ENCODE peak calls at places on chromosome 13, in ten cellular contexts. W is effector memory CD4-positive, alpha-beta T cell; R is tibial artery; Z is H9; I is PC-3; E is tibial nerve; J is astrocyte; Y is lower lobe of right lung; F is lung; H is thoracic aorta. V is an unnamed sample.

GRCh38 chr13:51601601-51602348 is 17.5 kb downstream of the WDFY2 start:
- DNase-seq in W (no peak), R (no peak), Z (no peak), I (no peak), E (no peak), J (no peak), Y (no peak), F (no peak), H (no peak), V (no peak)

GRCh38 chr13:99224019-99224418 is 23.4 kb downstream of the UBAC2 start:
- DNase-seq in W (no peak), R (no peak), Z (no peak), I (no peak), E (no peak), J (no peak), Y (no peak), F (no peak), H (no peak), V (no peak)

GRCh38 chr13:108594153-108594552 is 35.3 kb upstream of the MYO16 start:
- DNase-seq in W (no peak), R (no peak), Z (no peak), I (no peak), E (no peak), J (no peak), Y (no peak), F (no peak), H (no peak), V (no peak)

GRCh38 chr13:75258159-75258782 is 223.7 kb downstream of the TBC1D4 start:
- DNase-seq in W (no peak), R (no peak), Z (no peak), I (peak; percentile 73), E (no peak), J (peak; percentile 30), Y (no peak), F (no peak), H (no peak), V (no peak)

GRCh38 chr13:75685239-75685697 is 49.1 kb downstream of the LMO7 start:
- DNase-seq in W (no peak), R (no peak), Z (peak; percentile 52), I (peak; percentile 71), E (no peak), J (peak; percentile 87), Y (no peak), F (no peak), H (no peak), V (peak; percentile 82)

GRCh38 chr13:103663996-103664395 is 597.8 kb upstream of the SLC10A2 start:
- DNase-seq in W (no peak), R (no peak), Z (no peak), I (peak; percentile 34), E (no peak), J (no peak), Y (no peak), F (no peak), H (no peak), V (peak; percentile 54)

GRCh38 chr13:37192986-37193385 is 87.5 kb upstream of the CSNK1A1L start:
- DNase-seq in W (no peak), R (no peak), Z (no peak), I (no peak), E (no peak), J (no peak), Y (no peak), F (no peak), H (no peak), V (no peak)

GRCh38 chr13:63463782-63464610 is 2048.3 kb upstream of the PCDH20 start:
- DNase-seq in W (no peak), R (no peak), Z (no peak), I (no peak), E (no peak), J (no peak), Y (no peak), F (no peak), H (no peak), V (peak; percentile 88)

GRCh38 chr13:21688056-21688455 is 17.2 kb downstream of the FGF9 start:
- DNase-seq in W (no peak), R (no peak), Z (no peak), I (no peak), E (no peak), J (no peak), Y (no peak), F (no peak), H (no peak), V (peak; percentile 89)

GRCh38 chr13:98556968-98557591 is 19.8 kb downstream of the STK24 start:
- DNase-seq in W (no peak), R (no peak), Z (no peak), I (no peak), E (no peak), J (peak; percentile 65), Y (no peak), F (no peak), H (no peak), V (no peak)

GRCh38 chr13:107025991-107026390 is 458.1 kb upstream of the ARGLU1 start:
- DNase-seq in W (no peak), R (peak; percentile 90), Z (no peak), I (peak; percentile 49), E (no peak), J (peak; percentile 58), Y (peak; percentile 51), F (peak; percentile 39), H (peak; percentile 81), V (peak; percentile 51)

GRCh38 chr13:35990196-35990595 is 141.0 kb downstream of the DCLK1 start:
- DNase-seq in W (no peak), R (no peak), Z (peak; percentile 64), I (no peak), E (no peak), J (no peak), Y (no peak), F (no peak), H (no peak), V (no peak)
- H3K4me1 ChIP-seq in W (no peaks in the 10 kb centered on the region), R (no peaks in the 10 kb centered on the region), Z (peaks cover 38% of the 10 kb centered on the region), I (no peaks in the 10 kb centered on the region), E (no peaks in the 10 kb centered on the region), J (peaks cover 29% of the 10 kb centered on the region), Y (no peaks in the 10 kb centered on the region), F (no peaks in the 10 kb centered on the region), H (peaks cover 32% of the 10 kb centered on the region), V (no peaks in the 10 kb centered on the region)

GRCh38 chr13:48398450-48399095 is 14.3 kb downstream of the LPAR6 start:
- DNase-seq in W (no peak), R (no peak), Z (no peak), I (no peak), E (no peak), J (no peak), Y (no peak), F (no peak), H (no peak), V (no peak)
- H3K4me1 ChIP-seq in W (peaks cover 13% of the 10 kb centered on the region), R (no peaks in the 10 kb centered on the region), Z (no peaks in the 10 kb centered on the region), I (peaks cover 36% of the 10 kb centered on the region), E (peaks cover 21% of the 10 kb centered on the region), J (peaks cover 10% of the 10 kb centered on the region), Y (peaks cover 52% of the 10 kb centered on the region), F (peaks cover 8% of the 10 kb centered on the region), H (peaks cover 58% of the 10 kb centered on the region), V (peaks cover 54% of the 10 kb centered on the region)

GRCh38 chr13:27965343-27965739 is 3.8 kb downstream of the CDX2 start:
- DNase-seq in W (no peak), R (no peak), Z (no peak), I (no peak), E (no peak), J (no peak), Y (no peak), F (no peak), H (no peak), V (no peak)
- H3K4me1 ChIP-seq in W (peaks cover 20% of the 10 kb centered on the region), R (no peaks in the 10 kb centered on the region), Z (peaks cover 5% of the 10 kb centered on the region), I (peaks cover 9% of the 10 kb centered on the region), E (peaks cover 29% of the 10 kb centered on the region), J (peaks cover 3% of the 10 kb centered on the region), Y (peaks cover 33% of the 10 kb centered on the region), F (no peaks in the 10 kb centered on the region), H (peaks cover 25% of the 10 kb centered on the region), V (no peaks in the 10 kb centered on the region)

DNA sequence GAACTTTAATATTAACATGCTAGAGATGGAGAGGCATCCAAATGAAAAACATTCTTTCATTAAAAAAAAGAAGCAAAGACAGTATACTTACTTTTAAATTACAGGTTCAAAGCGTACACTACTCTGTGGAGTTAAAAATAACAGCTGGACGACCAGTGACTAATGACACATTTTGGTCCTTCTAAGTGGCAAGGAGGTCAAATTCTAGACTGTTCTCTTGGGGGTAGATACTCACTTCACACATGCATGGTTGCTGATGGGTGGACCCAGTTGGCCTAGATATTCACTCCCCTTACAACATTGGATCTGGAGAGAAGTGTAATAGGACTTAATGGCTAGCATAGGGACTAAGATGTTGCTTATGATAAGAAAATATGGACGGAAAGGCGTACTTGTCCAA is 302.2 kb downstream of the DNAJC15 start:
- DNase-seq in W (no peak), R (no peak), Z (no peak), I (no peak), E (no peak), J (no peak), Y (no peak), F (no peak), H (no peak), V (no peak)
- H3K4me1 ChIP-seq in W (no peaks in the 10 kb centered on the region), R (no peaks in the 10 kb centered on the region), Z (no peaks in the 10 kb centered on the region), I (no peaks in the 10 kb centered on the region), E (no peaks in the 10 kb centered on the region), J (peaks cover 3% of the 10 kb centered on the region), Y (no peaks in the 10 kb centered on the region), F (no peaks in the 10 kb centered on the region), H (no peaks in the 10 kb centered on the region), V (no peaks in the 10 kb centered on the region)

GRCh38 chr13:77323858-77324257 is 3.0 kb downstream of the MYCBP2 start:
- DNase-seq in W (no peak), R (no peak), Z (no peak), I (no peak), E (no peak), J (no peak), Y (no peak), F (no peak), H (no peak), V (no peak)
- H3K4me1 ChIP-seq in W (peaks cover 43% of the 10 kb centered on the region), R (no peaks in the 10 kb centered on the region), Z (no peaks in the 10 kb centered on the region), I (peaks cover 18% of the 10 kb centered on the region), E (peaks cover 41% of the 10 kb centered on the region), J (peaks cover 14% of the 10 kb centered on the region), Y (peaks cover 53% of the 10 kb centered on the region), F (peaks cover 22% of the 10 kb centered on the region), H (peaks cover 65% of the 10 kb centered on the region), V (peaks cover 11% of the 10 kb centered on the region)

DNA sequence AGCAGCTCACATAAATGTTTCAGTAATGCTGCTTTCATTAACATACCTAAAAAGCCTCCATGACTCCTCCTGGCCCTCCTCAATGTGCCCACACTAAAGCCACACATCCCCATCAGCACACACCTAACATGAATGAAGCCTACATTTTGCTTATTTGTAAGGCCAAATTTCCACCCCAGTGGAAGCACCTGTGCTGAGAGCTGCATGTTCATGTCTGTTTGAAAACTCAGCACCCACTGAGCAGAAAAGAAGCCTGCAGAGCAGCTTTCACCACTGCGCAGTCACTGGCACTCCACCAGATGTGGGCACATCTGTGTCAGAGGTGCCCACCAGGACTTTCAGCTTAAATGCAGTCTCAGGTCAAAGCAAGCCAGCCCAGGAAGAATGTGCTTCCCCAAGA is 93.5 kb downstream of the FOXO1 start:
- DNase-seq in W (no peak), R (no peak), Z (no peak), I (no peak), E (no peak), J (no peak), Y (no peak), F (no peak), H (no peak), V (no peak)
- H3K4me1 ChIP-seq in W (peaks cover 48% of the 10 kb centered on the region), R (peaks cover 3% of the 10 kb centered on the region), Z (peaks cover 12% of the 10 kb centered on the region), I (no peaks in the 10 kb centered on the region), E (peaks cover 54% of the 10 kb centered on the region), J (no peaks in the 10 kb centered on the region), Y (peaks cover 35% of the 10 kb centered on the region), F (peaks cover 31% of the 10 kb centered on the region), H (peaks cover 51% of the 10 kb centered on the region), V (no peaks in the 10 kb centered on the region)

GRCh38 chr13:95275322-95276118 is 25.7 kb downstream of the ABCC4 start:
- DNase-seq in W (no peak), R (no peak), Z (no peak), I (peak; percentile 12), E (no peak), J (peak; percentile 67), Y (no peak), F (no peak), H (no peak), V (no peak)
- H3K4me1 ChIP-seq in W (no peaks in the 10 kb centered on the region), R (no peaks in the 10 kb centered on the region), Z (peaks cover 3% of the 10 kb centered on the region), I (peaks cover 27% of the 10 kb centered on the region), E (no peaks in the 10 kb centered on the region), J (peaks cover 15% of the 10 kb centered on the region), Y (peaks cover 67% of the 10 kb centered on the region), F (peaks cover 3% of the 10 kb centered on the region), H (peaks cover 3% of the 10 kb centered on the region), V (peaks cover 4% of the 10 kb centered on the region)